ENCODE peak calls at places on chromosomes 3 and 15, in five cellular contexts. V is GM23248, U is hepatocyte, X is HCT116, T is neural progenitor cell. E is an unnamed sample.
A peak's percentile ranks its signal among the peaks of the same experiment; 100 is the strongest.

GRCh38 chr3:121436641-121437040 is 109.1 kb downstream of the POLQ start:
- DNase-seq in U (no peak), X (no peak), T (no peak), V (no peak), E (no peak)

GRCh38 chr3:50815844-50816243 is 141.1 kb downstream of the DOCK3 start:
- DNase-seq in X (no peak), T (no peak), U (no peak), V (no peak), E (no peak)

GRCh38 chr3:111601810-111602209 is 6.7 kb upstream of the ZBED2 start:
- DNase-seq in U (no peak), T (no peak), X (no peak), V (no peak), E (no peak)

GRCh38 chr15:66997212-66997611 is 68.2 kb upstream of the SMAD3 start:
- DNase-seq in X (no peak), V (peak; percentile 89), T (no peak), U (no peak), E (no peak)

GRCh38 chr15:34818531-34818930 is 23.2 kb upstream of the ACTC1 start:
- DNase-seq in X (no peak), U (no peak), V (peak; percentile 73), T (no peak), E (no peak)

GRCh38 chr15:31261266-31262142 is 65.1 kb upstream of the KLF13 start:
- DNase-seq in T (no peak), V (no peak), U (no peak), X (no peak), E (no peak)

GRCh38 chr3:141000027-141000663 is 51.0 kb upstream of the SPSB4 start:
- DNase-seq in X (peak; percentile 54), T (peak; percentile 81), U (peak; percentile 78), V (peak; percentile 73), E (peak; percentile 59)

GRCh38 chr3:194871864-194872668 is 186.4 kb downstream of the FAM43A start:
- DNase-seq in T (no peak), V (peak; percentile 74), U (no peak), X (peak; percentile 10), E (no peak)

GRCh38 chr3:77795013-77795412 is 755.1 kb downstream of the ROBO2 start:
- DNase-seq in V (no peak), T (peak; percentile 33), U (peak; percentile 28), X (no peak), E (no peak)

GRCh38 chr3:161939919-161940693 is 443.5 kb downstream of the OTOL1 start:
- DNase-seq in U (no peak), T (peak; percentile 2), V (peak; percentile 6), X (no peak), E (no peak)

GRCh38 chr3:103365467-103365866 is 930.7 kb downstream of the ZPLD1 start:
- DNase-seq in T (no peak), V (no peak), U (no peak), X (no peak), E (no peak)

GRCh38 chr3:127679534-127680145 is 6.9 kb downstream of the ABTB1 start:
- DNase-seq in T (peak; percentile 56), U (no peak), X (no peak), V (no peak), E (no peak)

GRCh38 chr3:127032296-127032990 is 49.5 kb downstream of the PLXNA1 start:
- DNase-seq in X (no peak), V (no peak), T (no peak), U (no peak), E (no peak)

GRCh38 chr15:28086175-28086703 is 12.9 kb downstream of the OCA2 start:
- DNase-seq in X (peak; percentile 26), V (peak; percentile 68), U (peak; percentile 80), T (peak; percentile 79), E (peak; percentile 66)

GRCh38 chr3:42020681-42021307 is 58.9 kb upstream of the ULK4 start:
- DNase-seq in U (no peak), T (no peak), X (no peak), V (peak; percentile 93), E (no peak)

GRCh38 chr3:179454887-179455286 is 3.6 kb upstream of the GNB4 start:
- DNase-seq in X (no peak), T (no peak), V (peak; percentile 47), U (no peak), E (no peak)

GRCh38 chr3:10274601-10275000 is 18.1 kb downstream of the GHRL start:
- DNase-seq in T (no peak), X (no peak), U (no peak), V (no peak), E (peak; percentile 13)

GRCh38 chr3:100720423-100720822 is 11.1 kb downstream of the TFG start:
- DNase-seq in V (no peak), T (peak; percentile 71), U (no peak), X (no peak), E (no peak)

GRCh38 chr3:58188173-58188564 is 22.6 kb downstream of the DNASE1L3 start:
- DNase-seq in U (no peak), V (peak; percentile 54), T (no peak), X (no peak), E (no peak)

GRCh38 chr3:88779482-88779881 is 327.9 kb upstream of the EPHA3 start:
- DNase-seq in V (no peak), X (no peak), U (no peak), T (no peak), E (no peak)

GRCh38 chr3:100125539-100125938 is 11.2 kb upstream of the FILIP1L start:
- DNase-seq in X (no peak), T (no peak), V (peak; percentile 6), U (no peak), E (no peak)

GRCh38 chr3:63135362-63135761 is 142.7 kb upstream of the SYNPR start:
- DNase-seq in X (no peak), U (no peak), T (peak; percentile 76), V (peak; percentile 64), E (no peak)

GRCh38 chr3:120177907-120178306 is 83.7 kb upstream of the GSK3B start:
- DNase-seq in T (no peak), V (peak; percentile 30), U (no peak), X (no peak), E (no peak)

GRCh38 chr15:96354731-96355560 is 24.4 kb downstream of the NR2F2 start:
- DNase-seq in V (peak; percentile 92), T (peak; percentile 31), X (no peak), U (peak; percentile 57), E (peak; percentile 7)

GRCh38 chr3:43394071-43394501 is 107.7 kb downstream of the SNRK start:
- DNase-seq in U (no peak), T (no peak), V (peak; percentile 8), X (no peak), E (no peak)

GRCh38 chr3:152419748-152420147 is 151.0 kb downstream of the MBNL1 start:
- DNase-seq in U (no peak), V (no peak), X (no peak), T (no peak), E (no peak)

GRCh38 chr15:91926871-91927270 is 73.4 kb downstream of the SLCO3A1 start:
- DNase-seq in T (no peak), U (no peak), V (peak; percentile 22), X (no peak), E (no peak)

GRCh38 chr3:134378384-134378783 is 4.1 kb upstream of the AMOTL2 start:
- DNase-seq in U (peak; percentile 64), X (peak; percentile 47), V (no peak), T (peak; percentile 72), E (no peak)

GRCh38 chr3:11530153-11530721 is 113.5 kb downstream of the VGLL4 start:
- DNase-seq in T (peak; percentile 51), X (no peak), V (peak; percentile 85), U (peak; percentile 70), E (no peak)

GRCh38 chr15:47514251-47514652 is 203.1 kb upstream of the SEMA6D start:
- DNase-seq in U (no peak), T (no peak), X (no peak), V (peak; percentile 69), E (no peak)

GRCh38 chr3:173977747-173978146 is 580.2 kb downstream of the NLGN1 start:
- DNase-seq in X (no peak), U (no peak), V (peak; percentile 89), T (no peak), E (no peak)

GRCh38 chr3:133887951-133888703 is 7.6 kb downstream of the RAB6B start:
- DNase-seq in V (peak; percentile 44), X (no peak), U (no peak), T (no peak), E (no peak)

GRCh38 chr15:85403745-85404144 is 23.3 kb downstream of the AKAP13 start:
- DNase-seq in T (no peak), X (no peak), V (peak; percentile 69), U (no peak), E (no peak)

GRCh38 chr3:102057781-102058421 is 208.6 kb downstream of the NFKBIZ start:
- DNase-seq in X (no peak), V (no peak), T (no peak), U (no peak), E (peak; percentile 91)

GRCh38 chr3:8501388-8502131 is at the start of gene LMCD1:
- DNase-seq in U (peak; percentile 97), T (peak; percentile 97), V (peak; percentile 98), X (peak; percentile 83), E (peak; percentile 6)

GRCh38 chr3:187738400-187739124 is 6.7 kb downstream of the BCL6 start:
- DNase-seq in T (peak; percentile 95), X (peak; percentile 83), V (peak; percentile 96), U (peak; percentile 93), E (peak; percentile 89)

GRCh38 chr3:187738089-187738399 is 7.2 kb downstream of the BCL6 start:
- DNase-seq in V (no peak), U (no peak), T (no peak), X (no peak), E (peak; percentile 13)

GRCh38 chr3:187739125-187739560 is 6.1 kb downstream of the BCL6 start:
- DNase-seq in U (no peak), X (no peak), V (no peak), T (no peak), E (peak; percentile 37)

GRCh38 chr3:187740446-187741399 is 4.5 kb downstream of the BCL6 start:
- DNase-seq in T (peak; percentile 78), V (peak; percentile 90), X (no peak), U (peak; percentile 84), E (peak; percentile 52)

GRCh38 chr3:187739561-187740445 is 5.5 kb downstream of the BCL6 start:
- DNase-seq in U (peak; percentile 92), V (peak; percentile 92), T (peak; percentile 89), X (peak; percentile 60), E (peak; percentile 87)
- H2AFZ ChIP-seq in U (peak overlapping the region; percentile 6), V (peak overlapping the region; percentile 15), T (peak overlapping the region; percentile 61), X (peak overlapping the region; percentile 67), E (peak overlapping the region; percentile 83)

DNA sequence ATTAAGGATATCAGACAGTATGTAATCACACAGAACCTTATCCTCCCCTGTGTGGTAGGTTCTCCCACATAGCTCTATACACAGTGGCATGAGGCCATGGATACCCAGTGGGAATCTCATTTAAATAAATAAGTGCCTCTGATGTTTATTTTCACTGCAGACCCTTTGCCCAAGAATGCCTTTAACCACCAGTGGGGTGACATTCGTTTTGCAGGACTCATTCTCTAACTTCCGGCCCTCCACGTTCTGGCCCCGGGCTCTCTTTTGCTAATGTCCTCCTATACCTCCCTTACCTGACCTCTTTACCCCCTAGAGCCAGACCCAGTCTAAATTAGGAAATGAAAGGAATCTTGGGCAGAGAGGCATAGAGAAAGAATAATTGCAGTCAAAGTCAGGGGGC is 8.3 kb downstream of the CCDC80 start:
- DNase-seq in V (peak; percentile 35), T (no peak), X (no peak), U (no peak), E (no peak)
- TF ChIP-seq EZH2phosphoT487 in V (no peak), T (no peak), X (no peak), U (no peak), E (no peak)

GRCh38 chr15:62899090-62899493 is 143.5 kb upstream of the TPM1 start:
- DNase-seq in V (no peak), X (no peak), U (peak; percentile 60), T (no peak), E (no peak)
- H3K4me1 ChIP-seq in V (peaks cover 43% of the 10 kb centered on the region), X (peaks cover 28% of the 10 kb centered on the region), U (peaks cover 25% of the 10 kb centered on the region), T (peaks cover 64% of the 10 kb centered on the region), E (no peaks in the 10 kb centered on the region)

GRCh38 chr15:78620839-78621421 is at the start of gene CHRNA3:
- DNase-seq in U (no peak), X (no peak), T (no peak), V (no peak), E (no peak)
- H2AFZ ChIP-seq in U (peak within 1 kb of the TSS; percentile 40), X (no peak within 1 kb of the TSS), T (peak within 1 kb of the TSS; percentile 99), V (no peak within 1 kb of the TSS), E (no peak within 1 kb of the TSS)

E was measured in MM.1S.